ENCODE peak calls at places on chromosomes 3 and 15, in four cellular contexts. L, Y, Z and F are unnamed samples.

GRCh38 chr3:176650478-176650877 is 546.8 kb downstream of the TBL1XR1 start:
- DNase-seq in L (peak; percentile 43), Y (no peak), Z (no peak), F (no peak)

GRCh38 chr15:100764778-100765457 is 114.7 kb upstream of the ALDH1A3 start:
- DNase-seq in L (peak; percentile 30), Y (no peak), Z (no peak), F (no peak)

GRCh38 chr15:31453558-31454318 is 127.1 kb downstream of the KLF13 start:
- DNase-seq in L (no peak), Y (no peak), Z (no peak), F (no peak)

GRCh38 chr15:75844629-75845390 is 1.6 kb downstream of the UBE2Q2 start:
- DNase-seq in L (no peak), Y (no peak), Z (peak; percentile 31), F (no peak)

GRCh38 chr15:99504823-99505551 is 60.8 kb upstream of the MEF2A start:
- DNase-seq in L (peak; percentile 20), Y (no peak), Z (no peak), F (no peak)

GRCh38 chr3:191141728-191142127 is 57.3 kb upstream of the OSTN start:
- DNase-seq in L (peak; percentile 79), Y (no peak), Z (no peak), F (no peak)

GRCh38 chr15:31128919-31129768 is 27.6 kb upstream of the TRPM1 start:
- DNase-seq in L (peak; percentile 53), Y (peak; percentile 75), Z (peak; percentile 81), F (peak; percentile 64)

GRCh38 chr15:89004726-89005030 is 83.6 kb upstream of the ABHD2 start:
- DNase-seq in L (no peak), Y (no peak), Z (no peak), F (no peak)

GRCh38 chr3:141738636-141739363 is 702 bp downstream of the RNF7 start:
- DNase-seq in L (peak; percentile 30), Y (no peak), Z (peak; percentile 11), F (no peak)

GRCh38 chr15:76056931-76057330 is 2.9 kb upstream of the TMEM266 start:
- DNase-seq in L (no peak), Y (no peak), Z (no peak), F (no peak)

GRCh38 chr15:99239545-99240198 is 9.7 kb downstream of the TTC23 start:
- DNase-seq in L (peak; percentile 48), Y (no peak), Z (no peak), F (no peak)

GRCh38 chr3:82055792-82056191 is 294.3 kb upstream of the GBE1 start:
- DNase-seq in L (peak; percentile 4), Y (no peak), Z (no peak), F (no peak)

GRCh38 chr15:32028921-32029320 is 1.4 kb upstream of the CHRNA7 start:
- DNase-seq in L (no peak), Y (no peak), Z (no peak), F (no peak)

GRCh38 chr15:64149424-64150235 is 1.9 kb upstream of the SNX22 start:
- DNase-seq in L (no peak), Y (no peak), Z (no peak), F (no peak)

GRCh38 chr15:92079047-92079446 is 225.5 kb downstream of the SLCO3A1 start:
- DNase-seq in L (no peak), Y (no peak), Z (no peak), F (no peak)

GRCh38 chr3:100254168-100254777 is 6.5 kb upstream of the TBC1D23 start:
- DNase-seq in L (peak; percentile 58), Y (peak; percentile 29), Z (peak; percentile 20), F (peak; percentile 22)

GRCh38 chr3:65153850-65154512 is 466.2 kb upstream of the ADAMTS9 start:
- DNase-seq in L (no peak), Y (no peak), Z (no peak), F (no peak)

GRCh38 chr15:90300988-90301715 is 35.7 kb downstream of the NGRN start:
- DNase-seq in L (peak; percentile 36), Y (peak; percentile 55), Z (peak; percentile 64), F (peak; percentile 56)

GRCh38 chr15:31974855-31975421 is 55.4 kb upstream of the CHRNA7 start:
- DNase-seq in L (peak; percentile 3), Y (no peak), Z (peak; percentile 20), F (peak; percentile 56)

GRCh38 chr3:144341461-144341860 is 369.8 kb downstream of the DIPK2A start:
- DNase-seq in L (no peak), Y (no peak), Z (no peak), F (no peak)

GRCh38 chr3:8518138-8518537 is 16.5 kb downstream of the LMCD1 start:
- DNase-seq in L (peak; percentile 83), Y (no peak), Z (no peak), F (no peak)

GRCh38 chr3:78734048-78734637 is 1033.7 kb downstream of the ROBO1 start:
- DNase-seq in L (peak; percentile 75), Y (no peak), Z (no peak), F (no peak)

GRCh38 chr15:40096094-40096876 is 12.4 kb downstream of the BMF start:
- DNase-seq in L (no peak), Y (no peak), Z (no peak), F (no peak)

GRCh38 chr3:106025151-106025722 is 156.4 kb upstream of the CBLB start:
- DNase-seq in L (no peak), Y (peak; percentile 24), Z (no peak), F (no peak)

GRCh38 chr15:60297047-60297446 is 100.7 kb downstream of the ANXA2 start:
- DNase-seq in L (no peak), Y (no peak), Z (no peak), F (no peak)

GRCh38 chr15:61829514-61829889 is 230.7 kb downstream of the VPS13C start:
- DNase-seq in L (no peak), Y (no peak), Z (no peak), F (no peak)

GRCh38 chr3:168047190-168047795 is 48.4 kb downstream of the GOLIM4 start:
- DNase-seq in L (peak; percentile 64), Y (no peak), Z (no peak), F (no peak)

GRCh38 chr3:138348950-138349739 is 766 bp downstream of the MRAS start:
- DNase-seq in L (no peak), Y (no peak), Z (no peak), F (no peak)

GRCh38 chr3:143158549-143158988 is 39.0 kb downstream of the CHST2 start:
- DNase-seq in L (no peak), Y (no peak), Z (no peak), F (no peak)

GRCh38 chr15:87672309-87672897 is 584.1 kb downstream of the NTRK3 start:
- DNase-seq in L (peak; percentile 34), Y (peak; percentile 16), Z (no peak), F (peak; percentile 11)

GRCh38 chr15:78605680-78606079 is 15.1 kb downstream of the CHRNA3 start:
- DNase-seq in L (no peak), Y (no peak), Z (no peak), F (no peak)
- TF ChIP-seq CTCF in L (no peak), Y (no peak), Z (no peak), F (no peak)

DNA sequence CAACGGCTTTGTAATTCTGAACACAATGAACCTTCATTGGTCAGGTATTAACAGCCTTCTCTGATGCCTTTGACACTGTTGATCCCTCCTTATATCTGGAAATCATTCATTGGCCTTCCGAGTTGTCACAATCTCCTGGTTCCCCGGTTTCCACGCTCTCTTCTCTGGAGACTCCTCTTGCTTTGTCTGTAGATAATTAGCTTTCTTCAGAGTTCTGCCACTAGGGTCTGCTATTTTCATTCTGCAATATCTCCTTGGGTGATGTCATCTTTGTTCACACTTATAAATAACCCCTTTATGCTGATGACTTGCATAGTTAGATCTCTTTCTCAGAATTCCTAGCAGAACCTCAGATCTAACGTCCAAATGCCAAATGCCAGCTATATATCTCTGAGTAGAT is 583.8 kb upstream of the ZNF717 start:
- DNase-seq in L (peak; percentile 48), Y (no peak), Z (no peak), F (no peak)
- TF ChIP-seq CTCF in L (peak; percentile 62), Y (peak; percentile 37), Z (no peak), F (no peak)

DNA sequence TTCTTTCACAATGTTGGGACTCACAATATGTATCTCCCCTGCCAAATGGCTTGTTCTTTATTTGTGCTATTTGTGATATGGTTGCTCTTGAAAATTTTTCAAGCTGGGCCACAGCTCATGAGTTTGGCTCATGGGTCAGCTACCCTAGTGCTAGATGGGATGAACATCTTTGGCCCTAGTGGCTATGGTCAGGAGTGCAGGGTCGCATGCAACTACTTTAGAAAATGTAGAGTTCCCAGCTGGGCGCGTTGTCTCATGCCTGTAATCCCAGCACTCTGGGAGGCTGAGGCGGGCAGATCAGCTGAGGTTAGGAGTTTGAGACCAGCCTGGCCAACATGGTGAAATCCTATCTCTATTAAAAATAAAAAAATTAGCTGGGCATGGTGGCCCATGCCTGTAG is 55.8 kb downstream of the POLR2M start:
- DNase-seq in L (no peak), Y (no peak), Z (no peak), F (no peak)
- TF ChIP-seq CTCF in L (peak; percentile 40), Y (no peak), Z (no peak), F (peak; percentile 17)

GRCh38 chr3:72997421-72997961 is 880 bp downstream of the PPP4R2 start:
- DNase-seq in L (peak; percentile 49), Y (no peak), Z (peak; percentile 39), F (no peak)
- TF ChIP-seq CTCF in L (peak; percentile 64), Y (peak; percentile 42), Z (peak; percentile 39), F (peak; percentile 54)

DNA sequence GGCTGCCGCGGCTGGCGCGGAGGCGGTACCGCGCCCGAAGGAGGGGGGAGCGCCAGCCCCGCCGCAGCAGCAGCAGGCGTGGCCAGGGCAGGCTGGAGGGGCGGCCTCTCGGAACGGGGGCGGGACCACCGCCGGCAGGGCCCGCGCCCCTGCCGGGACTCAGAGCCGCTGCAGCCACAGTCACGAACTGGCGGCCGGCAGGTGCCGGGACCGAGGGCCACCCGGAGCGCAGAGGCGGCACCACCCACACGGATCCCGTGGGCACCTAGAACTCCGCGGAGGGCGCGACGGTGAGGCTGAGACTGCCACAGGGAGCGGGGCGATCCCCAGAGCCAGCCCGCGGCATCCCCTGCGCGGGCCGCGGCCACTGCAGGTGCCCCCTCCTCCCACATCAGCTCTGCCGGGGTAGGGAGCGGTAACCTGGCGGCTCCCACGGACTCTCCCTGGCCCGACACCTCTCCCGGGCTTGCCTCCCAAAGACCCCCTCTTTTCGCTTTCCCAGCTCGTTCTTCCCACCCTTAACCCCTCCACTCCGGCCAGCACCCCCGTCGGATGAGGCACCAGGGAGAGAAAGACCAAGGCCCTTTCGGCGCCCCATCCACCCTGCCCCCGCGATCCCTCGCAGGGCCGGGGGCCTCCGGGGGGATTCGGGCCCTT is at the start of gene VWA5B2:
- DNase-seq in L (no peak), Y (peak; percentile 50), Z (peak; percentile 80), F (peak; percentile 72)
- TF ChIP-seq CTCF in L (no peak), Y (peak; percentile 50), Z (peak; percentile 35), F (peak; percentile 52)

DNA sequence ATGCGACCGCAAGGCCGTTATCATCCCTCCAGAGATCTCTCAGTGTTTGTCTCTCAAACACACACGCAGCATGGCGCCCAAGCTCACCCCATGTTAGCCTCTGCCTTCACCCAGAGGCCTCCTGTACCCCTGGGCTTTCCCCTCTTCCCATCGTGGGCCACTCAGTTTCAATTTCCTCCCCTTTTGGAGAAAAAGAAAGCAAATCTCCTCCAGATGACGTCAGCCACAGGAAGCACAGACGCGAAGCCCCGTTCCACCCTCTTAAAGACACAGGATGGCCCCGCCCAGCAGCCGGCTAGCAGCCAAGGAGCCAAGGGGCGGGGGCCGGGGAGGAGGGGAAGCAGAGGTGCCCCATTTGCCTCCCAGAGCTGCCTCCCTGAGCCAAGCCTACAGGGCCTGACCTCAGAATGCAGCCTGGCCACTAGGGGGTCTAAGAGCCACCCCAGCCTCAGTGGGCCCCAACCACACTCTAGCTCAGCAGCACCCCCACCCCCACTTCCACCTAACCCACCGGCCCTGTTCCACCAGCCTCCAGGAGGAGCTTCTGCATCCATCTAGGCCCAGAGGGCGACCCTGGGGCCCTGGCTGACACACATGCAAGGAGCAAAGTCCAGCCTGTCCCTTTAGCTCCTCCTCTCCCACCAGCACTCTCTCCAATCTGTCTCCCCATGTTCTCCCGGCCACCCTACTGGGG is 26.5 kb downstream of the ATRIP start:
- DNase-seq in L (peak; percentile 88), Y (peak; percentile 91), Z (peak; percentile 92), F (peak; percentile 83)
- TF ChIP-seq CTCF in L (peak; percentile 55), Y (peak; percentile 58), Z (no peak), F (peak; percentile 69)